ENCODE peak calls at places on chromosomes 7 and 10, in nine cellular contexts. Q, T, X, E, W, B, M, H and D are unnamed samples.

GRCh38 chr10:71475243-71475871 is 78.6 kb downstream of the CDH23 start:
- DNase-seq in B (no peak), W (no peak), M (no peak), E (peak), Q (no peak), H (no peak), T (no peak), X (peak), D (no peak)

GRCh38 chr7:138105216-138105615 is 29.0 kb downstream of the AKR1D1 start:
- DNase-seq in T (no peak), Q (no peak), W (no peak), E (no peak), B (no peak), X (no peak), M (no peak), H (no peak), D (no peak)

GRCh38 chr7:39536926-39537325 is 29.3 kb upstream of the YAE1 start:
- DNase-seq in Q (no peak), X (no peak), W (no peak), T (no peak), B (no peak), M (peak), E (no peak), H (no peak), D (no peak)

GRCh38 chr7:27709137-27710075 is 30.6 kb upstream of the TAX1BP1 start:
- DNase-seq in B (no peak), E (no peak), M (peak), X (no peak), W (no peak), H (no peak), Q (no peak), T (peak), D (no peak)

GRCh38 chr10:94112321-94112720 is 118.6 kb downstream of the PLCE1 start:
- DNase-seq in X (no peak), T (no peak), W (no peak), B (no peak), E (no peak), Q (no peak), H (no peak), M (no peak), D (no peak)

GRCh38 chr7:87316846-87317545 is 28.5 kb upstream of the CROT start:
- DNase-seq in W (no peak), B (no peak), H (no peak), M (peak), X (no peak), T (peak), Q (no peak), E (no peak), D (no peak)

GRCh38 chr7:27119412-27119911 is 11.1 kb downstream of the HOXA4 start:
- DNase-seq in W (no peak), E (no peak), M (peak), T (no peak), Q (no peak), X (no peak), B (no peak), H (no peak), D (no peak)

GRCh38 chr10:100625821-100626220 is 90.1 kb downstream of the HIF1AN start:
- DNase-seq in H (no peak), W (no peak), E (peak), Q (no peak), M (no peak), B (no peak), X (no peak), T (no peak), D (no peak)

GRCh38 chr10:132115736-132116135 is 50.0 kb downstream of the JAKMIP3 start:
- DNase-seq in H (peak), Q (no peak), X (no peak), M (peak), W (no peak), E (peak), B (no peak), T (no peak), D (no peak)

GRCh38 chr7:5212633-5213285 is 22.7 kb downstream of the WIPI2 start:
- DNase-seq in T (no peak), W (no peak), H (no peak), M (no peak), E (peak), Q (no peak), B (no peak), X (no peak), D (no peak)

GRCh38 chr10:36038316-36038715 is 396.2 kb upstream of the FZD8 start:
- DNase-seq in W (no peak), X (no peak), T (no peak), H (no peak), Q (no peak), E (no peak), B (no peak), M (no peak), D (no peak)

GRCh38 chr10:19620867-19621266 is 195.4 kb upstream of the PLXDC2 start:
- DNase-seq in W (no peak), E (no peak), B (no peak), X (no peak), M (peak), Q (no peak), H (no peak), T (no peak), D (no peak)

GRCh38 chr7:1599571-1600395 is 30.0 kb upstream of the PSMG3 start:
- DNase-seq in X (no peak), W (no peak), B (no peak), E (no peak), H (no peak), Q (no peak), M (no peak), T (no peak), D (no peak)

GRCh38 chr7:16940777-16941176 is 59.0 kb upstream of the AGR3 start:
- DNase-seq in Q (no peak), E (no peak), H (no peak), M (peak), W (no peak), B (no peak), T (no peak), X (no peak), D (no peak)

GRCh38 chr7:66403562-66403961 is 198.4 kb downstream of the TPST1 start:
- DNase-seq in W (no peak), X (no peak), E (no peak), M (no peak), T (no peak), B (no peak), Q (no peak), H (no peak), D (no peak)

GRCh38 chr7:22663319-22663718 is 63.7 kb upstream of the IL6 start:
- DNase-seq in B (no peak), M (peak), X (no peak), Q (no peak), E (no peak), W (no peak), T (no peak), H (no peak), D (no peak)

GRCh38 chr10:8159628-8160165 is 105.2 kb downstream of the GATA3 start:
- DNase-seq in Q (no peak), B (no peak), E (no peak), T (no peak), X (no peak), H (no peak), M (peak), W (no peak), D (no peak)

GRCh38 chr10:114682532-114682931 is 24.5 kb upstream of the ABLIM1 start:
- DNase-seq in T (no peak), Q (no peak), H (no peak), M (peak), E (no peak), W (no peak), X (no peak), B (no peak), D (no peak)

GRCh38 chr7:24700446-24701044 is 56.7 kb downstream of the GSDME start:
- DNase-seq in M (peak), W (no peak), Q (no peak), X (no peak), H (no peak), T (no peak), B (no peak), E (peak), D (no peak)

GRCh38 chr7:318476-319266 is 28.7 kb downstream of the FOXL3 start:
- DNase-seq in W (no peak), T (no peak), M (no peak), E (peak), H (no peak), Q (no peak), X (no peak), B (peak), D (no peak)

GRCh38 chr7:32336726-32337125 is 153.5 kb downstream of the LSM5 start:
- DNase-seq in X (no peak), T (no peak), Q (no peak), B (no peak), M (no peak), W (no peak), H (no peak), E (no peak), D (no peak)

GRCh38 chr7:38424750-38425463 is 151.5 kb upstream of the TARP start:
- DNase-seq in X (no peak), Q (no peak), T (no peak), B (no peak), W (no peak), E (no peak), M (no peak), H (no peak), D (no peak)

GRCh38 chr7:2066251-2066919 is 166.4 kb downstream of the MAD1L1 start:
- DNase-seq in W (no peak), Q (no peak), T (no peak), E (peak), X (no peak), M (no peak), B (no peak), H (no peak), D (peak)

GRCh38 chr10:79923669-79924068 is 25.2 kb downstream of the SFTPD start:
- DNase-seq in X (no peak), H (no peak), Q (no peak), E (no peak), M (no peak), W (no peak), T (no peak), B (no peak), D (no peak)

DNA sequence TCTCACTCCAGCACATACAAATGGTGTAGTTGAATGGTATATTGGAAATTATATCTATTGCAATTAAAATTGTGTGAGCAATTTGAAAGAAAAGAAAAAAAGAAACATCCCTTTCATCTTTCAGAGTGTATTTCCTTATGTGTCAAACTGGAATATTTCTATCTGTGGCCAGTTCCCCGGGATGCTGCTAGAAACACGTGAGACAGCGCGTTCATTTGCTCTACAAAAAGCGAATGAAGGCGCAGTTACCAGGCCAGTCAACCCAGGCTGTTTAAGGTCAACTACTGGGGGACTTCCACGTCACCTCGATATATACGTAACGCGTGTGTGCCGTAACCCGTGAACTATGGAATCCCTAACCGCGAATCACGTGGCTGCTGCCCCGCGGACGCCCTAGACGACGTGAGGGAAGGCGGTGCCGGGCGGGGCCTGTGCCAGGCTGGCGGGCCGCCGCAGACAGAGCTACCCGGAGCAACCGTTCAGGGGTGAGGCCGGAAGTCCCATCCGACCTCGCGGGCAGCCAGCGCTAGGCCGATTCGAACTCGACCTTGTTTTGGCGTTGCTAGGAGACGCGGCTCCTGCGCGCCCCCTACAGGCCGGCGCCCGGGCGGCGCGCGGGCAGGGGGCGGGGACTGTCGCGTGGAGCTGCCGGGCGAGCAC is 1.1 kb upstream of the ARL4A start:
- DNase-seq in E (peak), H (peak), Q (peak), X (peak), M (peak), B (peak), T (peak), W (peak), D (peak)
- H3K27ac ChIP-seq in E (peak), H (peak), Q (peak), X (peak), M (peak), B (peak), T (peak), W (peak), D (peak)

DNA sequence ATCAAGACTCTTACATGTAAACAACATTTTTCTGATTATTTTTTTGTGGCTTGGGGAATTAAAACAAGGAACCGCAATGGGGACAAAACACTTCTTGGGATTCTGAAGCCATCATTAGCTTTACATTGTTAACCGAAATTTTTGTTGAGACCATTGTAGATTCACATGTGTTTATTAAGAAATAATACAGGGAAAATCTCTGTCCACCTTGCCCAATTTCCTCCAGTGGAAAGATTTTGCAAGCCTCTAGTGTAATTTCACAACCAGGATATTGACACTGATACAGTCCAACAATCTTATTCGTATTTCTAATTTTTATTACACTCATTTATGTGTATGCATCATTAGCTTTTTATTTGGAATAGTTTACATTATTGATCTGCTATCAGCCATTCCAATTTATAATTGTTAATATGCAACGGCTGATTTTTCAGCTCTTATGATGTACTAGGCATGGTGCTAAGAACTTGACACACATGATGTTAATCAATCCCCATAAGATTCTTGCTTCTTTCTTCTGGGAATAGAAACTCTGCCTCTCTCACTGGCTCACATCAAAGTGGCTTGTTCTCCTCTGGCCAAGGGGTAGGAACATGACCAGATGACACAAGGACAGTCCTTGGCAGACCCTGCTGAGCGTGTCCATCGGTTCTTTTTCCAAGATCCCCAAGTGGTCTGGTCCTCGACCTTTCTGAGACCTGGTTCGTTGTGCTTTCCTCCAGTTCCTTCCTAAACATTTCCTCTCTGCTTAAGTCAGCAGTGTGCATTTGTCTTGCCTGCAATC is 137.6 kb downstream of the ADAM12 start:
- DNase-seq in M (no peak), W (no peak), B (no peak), H (no peak), X (no peak), T (no peak), Q (no peak), E (no peak), D (no peak)
- H3K27ac ChIP-seq in M (no peak), W (no peak), B (no peak), H (no peak), X (no peak), T (no peak), Q (no peak), E (no peak), D (no peak)

GRCh38 chr7:158682456-158682855 is 22.1 kb downstream of the NCAPG2 start:
- DNase-seq in E (no peak), T (no peak), X (no peak), W (no peak), Q (no peak), M (no peak), H (no peak), B (no peak), D (no peak)

GRCh38 chr7:158684329-158684728 is 20.3 kb downstream of the NCAPG2 start:
- DNase-seq in Q (no peak), T (no peak), B (no peak), H (no peak), E (no peak), M (peak), W (no peak), X (no peak), D (no peak)

GRCh38 chr7:158683541-158683940 is 21.1 kb downstream of the NCAPG2 start:
- DNase-seq in X (no peak), W (no peak), T (no peak), H (no peak), E (no peak), M (peak), B (no peak), Q (no peak), D (no peak)

GRCh38 chr7:158687406-158687805 is 17.2 kb downstream of the NCAPG2 start:
- DNase-seq in B (no peak), H (no peak), M (no peak), Q (no peak), E (no peak), X (no peak), T (no peak), W (no peak), D (no peak)

GRCh38 chr7:158685727-158686126 is 18.9 kb downstream of the NCAPG2 start:
- DNase-seq in T (no peak), B (no peak), M (no peak), E (no peak), X (no peak), H (no peak), Q (no peak), W (no peak), D (no peak)
- H3K27ac ChIP-seq in T (no peak), B (no peak), M (no peak), E (no peak), X (no peak), H (no peak), Q (no peak), W (no peak), D (no peak)

GRCh38 chr10:48470115-48470892 is 134.6 kb downstream of the ARHGAP22 start:
- DNase-seq in X (no peak), M (peak), B (no peak), Q (no peak), E (no peak), W (no peak), H (no peak), T (peak), D (no peak)
- H3K27ac ChIP-seq in X (no peak), M (no peak), B (no peak), Q (no peak), E (no peak), W (no peak), H (no peak), T (no peak), D (no peak)

GRCh38 chr10:11318812-11319598 is 292.4 kb downstream of the USP6NL start:
- DNase-seq in X (no peak), W (no peak), B (no peak), E (no peak), H (no peak), T (no peak), M (no peak), Q (no peak), D (no peak)

GRCh38 chr10:11317936-11318670 is 293.3 kb downstream of the USP6NL start:
- DNase-seq in E (no peak), M (no peak), H (no peak), W (no peak), X (no peak), B (no peak), T (no peak), Q (no peak), D (no peak)

GRCh38 chr10:11311027-11311426 is 293.4 kb downstream of the CELF2 start:
- DNase-seq in Q (no peak), M (no peak), X (no peak), B (no peak), T (no peak), H (no peak), E (no peak), W (no peak), D (no peak)

GRCh38 chr10:11307937-11308336 is 290.3 kb downstream of the CELF2 start:
- DNase-seq in Q (no peak), B (no peak), T (no peak), W (no peak), E (no peak), H (no peak), M (no peak), X (no peak), D (no peak)

GRCh38 chr10:11313463-11313862 is 295.8 kb downstream of the CELF2 start:
- DNase-seq in T (no peak), B (no peak), E (no peak), M (no peak), Q (no peak), H (no peak), W (no peak), X (no peak), D (no peak)
- H3K27ac ChIP-seq in T (no peak), B (no peak), E (no peak), M (no peak), Q (no peak), H (no peak), W (no peak), X (no peak), D (no peak)

DNA sequence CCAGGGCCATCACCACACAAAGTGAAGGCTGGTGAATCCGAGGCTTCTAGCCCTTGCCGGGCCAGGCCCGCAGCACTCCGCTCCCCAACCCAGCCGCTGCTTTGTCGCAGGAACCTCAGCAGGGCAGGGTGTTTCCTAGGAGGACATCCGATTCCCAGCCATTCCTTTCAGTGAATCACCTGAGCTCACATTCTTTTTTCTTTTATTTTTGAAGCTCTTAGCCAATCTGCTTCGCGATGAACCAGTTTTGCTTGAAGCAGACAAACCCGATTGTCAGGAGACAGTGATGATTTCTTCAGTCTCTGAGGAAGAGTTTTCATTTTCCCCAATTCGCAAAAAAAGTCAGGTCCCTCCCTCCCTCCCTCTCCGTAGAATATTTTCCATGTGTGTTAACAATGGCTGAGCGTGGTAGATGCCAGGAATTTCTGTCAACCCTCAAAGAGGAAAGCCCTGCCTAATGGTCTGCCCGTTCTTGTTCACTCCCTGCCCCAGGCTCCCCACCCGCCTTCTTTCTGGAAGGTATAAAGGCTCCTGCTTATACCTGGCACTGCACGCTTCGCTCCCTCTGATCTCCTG is 34.9 kb downstream of the EGFR start:
- DNase-seq in W (no peak), H (no peak), X (no peak), Q (no peak), E (no peak), M (peak), B (no peak), T (no peak), D (no peak)
- H3K27ac ChIP-seq in W (no peak), H (peak), X (no peak), Q (no peak), E (no peak), M (peak), B (peak), T (no peak), D (no peak)

DNA sequence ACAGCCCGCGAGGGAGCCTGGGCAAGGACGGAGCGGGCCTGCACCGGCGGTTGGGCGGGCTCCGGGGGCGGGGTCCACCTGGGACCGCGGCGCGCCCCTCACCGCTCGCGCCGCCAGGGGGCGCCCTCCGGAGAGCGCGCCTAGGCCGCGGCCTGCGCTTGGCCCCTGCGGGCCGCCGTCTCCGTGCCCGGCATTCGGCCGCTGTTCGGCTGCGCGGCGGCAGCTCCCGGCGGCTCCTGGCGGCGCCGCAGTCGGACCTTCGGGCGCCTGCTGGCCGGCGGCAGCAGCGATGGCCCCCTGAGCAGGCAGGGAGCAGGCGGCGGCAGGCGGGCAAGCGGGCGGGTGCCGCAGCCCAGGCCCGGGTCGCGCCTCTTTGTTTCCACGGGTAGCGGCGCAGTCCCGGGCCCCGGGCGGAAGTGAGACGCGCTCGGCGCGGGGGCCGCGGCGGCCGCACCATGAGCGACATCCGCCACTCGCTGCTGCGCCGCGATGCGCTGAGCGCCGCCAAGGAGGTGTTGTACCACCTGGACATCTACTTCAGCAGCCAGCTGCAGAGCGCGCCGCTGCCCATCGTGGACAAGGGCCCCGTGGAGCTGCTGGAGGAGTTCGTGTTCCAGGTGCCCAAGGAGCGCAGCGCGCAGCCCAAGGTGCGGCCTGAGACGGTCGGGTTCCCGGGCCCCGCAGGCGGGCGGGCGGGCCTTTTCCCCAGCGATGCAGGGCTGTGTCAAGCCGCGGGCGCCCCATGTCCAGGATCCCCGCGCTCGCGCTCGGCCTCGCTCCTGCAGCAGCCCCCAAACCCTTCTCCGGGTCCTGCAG is at the start of gene INTS15:
- DNase-seq in Q (peak), H (peak), T (peak), X (peak), M (peak), B (no peak), W (no peak), E (peak), D (peak)
- H3K27ac ChIP-seq in Q (peak), H (peak), T (peak), X (peak), M (peak), B (peak), W (peak), E (peak), D (peak)

GRCh38 chr10:119174109-119174508 is 4.5 kb downstream of the PRDX3 start:
- DNase-seq in T (no peak), B (no peak), W (no peak), M (no peak), X (no peak), E (no peak), Q (no peak), H (no peak), D (no peak)
- H3K27ac ChIP-seq in T (no peak), B (no peak), W (no peak), M (no peak), X (no peak), E (no peak), Q (no peak), H (no peak), D (no peak)